ENCODE peak calls at places on chromosome 7, in five cellular contexts. B, C, H, Y and Q are unnamed samples.

GRCh38 chr7:32257632-32258031 is 187.4 kb upstream of the PDE1C start:
- DNase-seq in B (no peak), C (no peak), H (no peak), Y (no peak), Q (no peak)

GRCh38 chr7:82542665-82543064 is 99.1 kb upstream of the CACNA2D1 start:
- DNase-seq in B (no peak), C (no peak), H (no peak), Y (no peak), Q (no peak)

GRCh38 chr7:5431485-5432118 is 8.0 kb upstream of the TNRC18 start:
- DNase-seq in B (no peak), C (no peak), H (no peak), Y (no peak), Q (no peak)

GRCh38 chr7:100705341-100705752 is 574 bp upstream of the POP7 start:
- DNase-seq in B (peak; percentile 81), C (peak; percentile 62), H (peak; percentile 86), Y (peak; percentile 85), Q (peak; percentile 74)

GRCh38 chr7:32227746-32228145 is 157.5 kb upstream of the PDE1C start:
- DNase-seq in B (no peak), C (no peak), H (no peak), Y (no peak), Q (no peak)

GRCh38 chr7:1994931-1995330 is 237.8 kb downstream of the MAD1L1 start:
- DNase-seq in B (no peak), C (no peak), H (no peak), Y (no peak), Q (peak; percentile 44)

GRCh38 chr7:155300641-155301452 is 3.2 kb downstream of the INSIG1 start:
- DNase-seq in B (no peak), C (no peak), H (peak; percentile 33), Y (no peak), Q (no peak)

GRCh38 chr7:41027428-41028115 is 675.3 kb downstream of the INHBA start:
- DNase-seq in B (no peak), C (no peak), H (no peak), Y (no peak), Q (no peak)

GRCh38 chr7:89054364-89054763 is 258.8 kb upstream of the TEX47 start:
- DNase-seq in B (no peak), C (no peak), H (no peak), Y (no peak), Q (no peak)

GRCh38 chr7:73397521-73397934 is 36.0 kb upstream of the FZD9 start:
- DNase-seq in B (no peak), C (no peak), H (no peak), Y (no peak), Q (no peak)

GRCh38 chr7:26151953-26152781 is at the start of gene NFE2L3:
- DNase-seq in B (peak; percentile 73), C (peak; percentile 39), H (peak; percentile 92), Y (peak; percentile 75), Q (peak; percentile 97)

GRCh38 chr7:34567906-34568305 is 90.1 kb upstream of the NPSR1 start:
- DNase-seq in B (no peak), C (no peak), H (no peak), Y (no peak), Q (no peak)

GRCh38 chr7:128841961-128842673 is 11.9 kb downstream of the FLNC start:
- DNase-seq in B (no peak), C (no peak), H (peak; percentile 53), Y (no peak), Q (peak; percentile 88)

GRCh38 chr7:71548746-71549145 is 416.8 kb downstream of the GALNT17 start:
- DNase-seq in B (no peak), C (no peak), H (no peak), Y (no peak), Q (no peak)

GRCh38 chr7:57413529-57414398 is 36.2 kb upstream of the ZNF716 start:
- DNase-seq in B (peak; percentile 7), C (no peak), H (no peak), Y (no peak), Q (no peak)

GRCh38 chr7:8133955-8134733 is 127.8 kb downstream of the ICA1 start:
- DNase-seq in B (no peak), C (no peak), H (no peak), Y (no peak), Q (no peak)

GRCh38 chr7:131000873-131001272 is 266.9 kb upstream of the KLF14 start:
- DNase-seq in B (no peak), C (no peak), H (no peak), Y (no peak), Q (no peak)

GRCh38 chr7:130998993-130999602 is 265.1 kb upstream of the KLF14 start:
- DNase-seq in B (no peak), C (no peak), H (no peak), Y (no peak), Q (no peak)

GRCh38 chr7:131000389-131000788 is 266.4 kb upstream of the KLF14 start:
- DNase-seq in B (no peak), C (no peak), H (no peak), Y (no peak), Q (no peak)

GRCh38 chr7:131002600-131002999 is 268.6 kb upstream of the KLF14 start:
- DNase-seq in B (no peak), C (no peak), H (no peak), Y (no peak), Q (no peak)

DNA sequence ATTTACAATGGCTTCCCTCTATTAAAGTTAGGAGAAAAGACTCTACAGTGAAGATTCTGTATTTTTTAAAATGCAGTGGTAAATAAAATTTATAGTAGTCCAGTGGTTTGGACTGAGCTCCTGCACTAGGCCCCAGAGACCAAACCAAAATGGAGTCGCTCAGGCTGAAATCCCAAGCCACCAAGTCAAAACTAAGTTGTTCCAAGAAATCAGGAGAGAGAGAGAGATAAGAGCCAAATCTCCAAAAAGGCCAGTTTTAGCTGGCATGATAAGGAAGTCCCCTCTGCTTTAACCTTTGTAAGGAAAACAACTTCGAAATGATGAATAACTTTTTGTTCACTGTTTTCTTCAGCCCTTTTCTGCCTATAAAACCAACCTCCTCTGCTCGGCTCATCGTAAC is 265.9 kb upstream of the KLF14 start:
- DNase-seq in B (no peak), C (no peak), H (no peak), Y (no peak), Q (no peak)
- H3K4me1 ChIP-seq in B (peaks cover 67% of the 10 kb centered on the region), C (peaks cover 48% of the 10 kb centered on the region), H (peaks cover 21% of the 10 kb centered on the region), Y (peaks cover 66% of the 10 kb centered on the region), Q (peaks cover 61% of the 10 kb centered on the region)

DNA sequence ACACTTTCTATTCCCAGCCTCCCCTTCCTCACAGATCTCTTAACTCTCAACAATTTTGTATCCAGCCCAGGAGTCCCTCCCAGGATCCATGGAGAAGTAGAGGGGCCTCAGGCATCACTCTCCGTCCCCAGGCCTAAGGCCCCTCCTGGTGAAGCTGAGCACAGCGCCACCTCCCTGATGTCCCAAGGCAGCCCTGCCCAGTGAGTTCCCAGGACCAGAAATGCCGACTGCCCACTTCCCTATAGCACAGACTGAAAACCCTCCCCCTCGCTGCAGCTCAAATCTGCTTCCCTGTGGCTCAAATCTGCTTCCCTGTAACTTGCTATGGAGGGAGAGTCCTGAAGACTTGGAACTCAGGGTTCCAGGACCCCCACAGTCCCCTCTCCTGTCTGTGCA is 35.6 kb downstream of the YKT6 start:
- DNase-seq in B (no peak), C (no peak), H (no peak), Y (no peak), Q (no peak)
- TF ChIP-seq CTCF in B (no peak), C (no peak), H (no peak), Y (no peak), Q (no peak)

GRCh38 chr7:157855452-157856213 is 518.8 kb downstream of the DNAJB6 start:
- DNase-seq in B (no peak), C (peak; percentile 9), H (no peak), Y (no peak), Q (no peak)

GRCh38 chr7:157853789-157854065 is 516.9 kb downstream of the DNAJB6 start:
- DNase-seq in B (no peak), C (no peak), H (no peak), Y (no peak), Q (no peak)

GRCh38 chr7:157853076-157853788 is 516.4 kb downstream of the DNAJB6 start:
- DNase-seq in B (no peak), C (no peak), H (no peak), Y (no peak), Q (no peak)

GRCh38 chr7:157855016-157855415 is 518.2 kb downstream of the DNAJB6 start:
- DNase-seq in B (no peak), C (no peak), H (no peak), Y (no peak), Q (no peak)

GRCh38 chr7:157854066-157854891 is 517.5 kb downstream of the DNAJB6 start:
- DNase-seq in B (peak; percentile 66), C (peak; percentile 79), H (peak; percentile 55), Y (peak; percentile 80), Q (peak; percentile 81)
- H3K4me1 ChIP-seq in B (peaks cover 21% of the 10 kb centered on the region), C (peaks cover 4% of the 10 kb centered on the region), H (no peaks in the 10 kb centered on the region), Y (no peaks in the 10 kb centered on the region), Q (no peaks in the 10 kb centered on the region)

GRCh38 chr7:149666360-149666905 is 107.0 kb downstream of the ZNF467 start:
- DNase-seq in B (no peak), C (no peak), H (no peak), Y (no peak), Q (no peak)

GRCh38 chr7:149664176-149664575 is 109.2 kb downstream of the ZNF467 start:
- DNase-seq in B (no peak), C (no peak), H (no peak), Y (no peak), Q (no peak)

GRCh38 chr7:149664666-149665065 is 108.7 kb downstream of the ZNF467 start:
- DNase-seq in B (no peak), C (no peak), H (no peak), Y (no peak), Q (no peak)

GRCh38 chr7:149662591-149663095 is 110.7 kb downstream of the ZNF467 start:
- DNase-seq in B (peak; percentile 52), C (no peak), H (peak; percentile 77), Y (no peak), Q (peak; percentile 62)
- TF ChIP-seq CTCF in B (peak; percentile 50), C (peak; percentile 41), H (peak; percentile 32), Y (no peak), Q (peak; percentile 37)

GRCh38 chr7:46750321-46750865 is 829.3 kb upstream of the IGFBP3 start:
- DNase-seq in B (no peak), C (no peak), H (no peak), Y (no peak), Q (no peak)
- H3K4me1 ChIP-seq in B (peaks cover 8% of the 10 kb centered on the region), C (peaks cover 10% of the 10 kb centered on the region), H (no peaks in the 10 kb centered on the region), Y (peaks cover 63% of the 10 kb centered on the region), Q (no peaks in the 10 kb centered on the region)

GRCh38 chr7:142556745-142557144 is 192.5 kb upstream of the PRSS1 start:
- DNase-seq in B (peak; percentile 25), C (no peak), H (no peak), Y (no peak), Q (peak; percentile 67)
- TF ChIP-seq CTCF in B (no peak), C (no peak), H (no peak), Y (no peak), Q (no peak)

DNA sequence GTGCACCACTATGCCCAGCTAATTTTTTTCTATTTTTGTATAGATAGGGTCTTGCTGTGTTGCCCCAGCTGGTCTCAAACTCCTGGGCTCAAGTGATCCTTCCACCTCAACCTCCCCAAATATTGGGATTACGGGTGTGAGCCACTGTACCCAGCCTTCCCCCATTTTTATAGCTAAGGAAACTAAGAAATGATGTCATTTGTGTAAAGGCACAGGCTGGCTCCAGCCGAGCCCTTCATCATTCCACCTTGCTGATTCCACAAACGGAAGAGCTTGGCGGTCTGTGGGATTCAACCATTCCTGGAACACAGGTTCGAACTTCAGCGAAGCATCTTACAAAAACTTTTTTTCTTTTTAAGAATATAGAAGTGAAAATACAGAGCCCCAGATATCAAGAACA is 14.4 kb downstream of the SMURF1 start:
- DNase-seq in B (no peak), C (no peak), H (no peak), Y (no peak), Q (no peak)
- H3K4me1 ChIP-seq in B (peaks cover 41% of the 10 kb centered on the region), C (peaks cover 27% of the 10 kb centered on the region), H (peaks cover 26% of the 10 kb centered on the region), Y (peaks cover 100% of the 10 kb centered on the region), Q (peaks cover 48% of the 10 kb centered on the region)